ENCODE peak calls at places on chromosomes 4 and X, in five cellular contexts. One of them, this sample, is unnamed.

GRCh38 chr4:25856756-25857155 is 6.0 kb downstream of the SEL1L3 start:
- DNase-seq in OCI-M1: no peak
- DNase-seq in posterior cingulate gyrus: no peak
- DNase-seq in activated effector memory CD4-positive, alpha-beta T cell treated with Interleukin-2 at 50 U/mL for 16 hours: no peak
- DNase-seq in astrocyte of the cerebellum: no peak
- DNase-seq in this sample: no peak

GRCh38 chrX:39815621-39816020 is 282.1 kb downstream of the BCOR start:
- DNase-seq in activated effector memory CD4-positive, alpha-beta T cell treated with Interleukin-2 at 50 U/mL for 16 hours: no peak
- DNase-seq in astrocyte of the cerebellum: no peak
- DNase-seq in posterior cingulate gyrus: no peak
- DNase-seq in OCI-M1: peak
- DNase-seq in this sample: no peak

GRCh38 chr4:80062527-80062926 is 10.5 kb downstream of the ANTXR2 start:
- DNase-seq in OCI-M1: no peak
- DNase-seq in astrocyte of the cerebellum: no peak
- DNase-seq in activated effector memory CD4-positive, alpha-beta T cell treated with Interleukin-2 at 50 U/mL for 16 hours: no peak
- DNase-seq in posterior cingulate gyrus: no peak
- DNase-seq in this sample: no peak

GRCh38 chr4:23921447-23921845 is 31.6 kb upstream of the PPARGC1A start:
- DNase-seq in posterior cingulate gyrus: no peak
- DNase-seq in activated effector memory CD4-positive, alpha-beta T cell treated with Interleukin-2 at 50 U/mL for 16 hours: no peak
- DNase-seq in astrocyte of the cerebellum: peak
- DNase-seq in OCI-M1: no peak
- DNase-seq in this sample: no peak

GRCh38 chr4:8848507-8849265 is 23.0 kb downstream of the HMX1 start:
- DNase-seq in activated effector memory CD4-positive, alpha-beta T cell treated with Interleukin-2 at 50 U/mL for 16 hours: no peak
- DNase-seq in posterior cingulate gyrus: no peak
- DNase-seq in OCI-M1: no peak
- DNase-seq in astrocyte of the cerebellum: no peak
- DNase-seq in this sample: no peak

GRCh38 chr4:140724780-140725179 is 31.4 kb downstream of the TBC1D9 start:
- DNase-seq in astrocyte of the cerebellum: no peak
- DNase-seq in OCI-M1: no peak
- DNase-seq in posterior cingulate gyrus: no peak
- DNase-seq in activated effector memory CD4-positive, alpha-beta T cell treated with Interleukin-2 at 50 U/mL for 16 hours: no peak
- DNase-seq in this sample: no peak

GRCh38 chr4:7806080-7806630 is 133.5 kb downstream of the AFAP1 start:
- DNase-seq in OCI-M1: no peak
- DNase-seq in posterior cingulate gyrus: peak
- DNase-seq in astrocyte of the cerebellum: peak
- DNase-seq in activated effector memory CD4-positive, alpha-beta T cell treated with Interleukin-2 at 50 U/mL for 16 hours: no peak
- DNase-seq in this sample: no peak

GRCh38 chr4:157114671-157115070 is 38.7 kb downstream of the GLRB start:
- DNase-seq in posterior cingulate gyrus: no peak
- DNase-seq in OCI-M1: no peak
- DNase-seq in astrocyte of the cerebellum: no peak
- DNase-seq in activated effector memory CD4-positive, alpha-beta T cell treated with Interleukin-2 at 50 U/mL for 16 hours: no peak
- DNase-seq in this sample: no peak

GRCh38 chr4:74675673-74676279 is 118.5 kb downstream of the BTC start:
- DNase-seq in activated effector memory CD4-positive, alpha-beta T cell treated with Interleukin-2 at 50 U/mL for 16 hours: no peak
- DNase-seq in OCI-M1: peak
- DNase-seq in astrocyte of the cerebellum: peak
- DNase-seq in posterior cingulate gyrus: no peak
- DNase-seq in this sample: no peak

This sample was measured in CD8-positive, alpha-beta T cell.